ENCODE peak calls at places on chromosomes 1 and 21, in six cellular contexts. G is keratinocyte, E is endodermal cell, A is sigmoid colon, H is A549, F is HCT116. I is an unnamed sample.

GRCh38 chr1:59290173-59290954 is 6.5 kb upstream of the FGGY start:
- DNase-seq in G (no peak), E (peak; percentile 87), A (no peak), H (peak; percentile 68), F (peak; percentile 88), I (peak; percentile 68)

GRCh38 chr1:226806988-226807387 is 63.4 kb upstream of the PSEN2 start:
- DNase-seq in G (no peak), E (no peak), A (peak; percentile 21), H (no peak), F (no peak), I (no peak)

GRCh38 chr1:31762726-31763670 is 1.1 kb downstream of the ADGRB2 start:
- DNase-seq in G (no peak), E (peak; percentile 94), A (peak; percentile 81), H (peak; percentile 70), F (no peak), I (no peak)

GRCh38 chr1:198903203-198903602 is 264.4 kb downstream of the PTPRC start:
- DNase-seq in G (no peak), E (peak; percentile 60), A (no peak), H (no peak), F (no peak), I (no peak)

GRCh38 chr1:82795503-82796149 is 994.9 kb downstream of the ADGRL2 start:
- DNase-seq in G (no peak), E (no peak), A (no peak), H (no peak), F (no peak), I (no peak)

GRCh38 chr1:236112332-236112627 is 30.1 kb upstream of the GPR137B start:
- DNase-seq in G (no peak), E (no peak), A (no peak), H (no peak), F (no peak), I (no peak)

GRCh38 chr1:43531906-43532584 is 1.4 kb downstream of the PTPRF start:
- DNase-seq in G (no peak), E (peak; percentile 82), A (no peak), H (no peak), F (no peak), I (no peak)

GRCh38 chr1:226066415-226067077 is 4.0 kb downstream of the H3-3A start:
- DNase-seq in G (no peak), E (peak; percentile 39), A (no peak), H (peak; percentile 31), F (no peak), I (peak; percentile 63)

GRCh38 chr1:31412732-31413404 is at the start of gene SERINC2:
- DNase-seq in G (no peak), E (peak; percentile 84), A (no peak), H (no peak), F (no peak), I (no peak)

GRCh38 chr1:200118779-200119505 is 91.4 kb downstream of the NR5A2 start:
- DNase-seq in G (no peak), E (no peak), A (no peak), H (no peak), F (no peak), I (no peak)

GRCh38 chr1:203465943-203466342 is 9.7 kb upstream of the PRELP start:
- DNase-seq in G (no peak), E (no peak), A (peak; percentile 92), H (no peak), F (no peak), I (no peak)

GRCh38 chr1:203669739-203670138 is 43.1 kb downstream of the ATP2B4 start:
- DNase-seq in G (no peak), E (no peak), A (no peak), H (peak; percentile 45), F (peak; percentile 46), I (peak; percentile 51)

GRCh38 chr1:13699936-13700520 is at the start of gene PRDM2:
- DNase-seq in G (no peak), E (peak; percentile 73), A (peak; percentile 68), H (peak; percentile 38), F (no peak), I (peak; percentile 36)

DNA sequence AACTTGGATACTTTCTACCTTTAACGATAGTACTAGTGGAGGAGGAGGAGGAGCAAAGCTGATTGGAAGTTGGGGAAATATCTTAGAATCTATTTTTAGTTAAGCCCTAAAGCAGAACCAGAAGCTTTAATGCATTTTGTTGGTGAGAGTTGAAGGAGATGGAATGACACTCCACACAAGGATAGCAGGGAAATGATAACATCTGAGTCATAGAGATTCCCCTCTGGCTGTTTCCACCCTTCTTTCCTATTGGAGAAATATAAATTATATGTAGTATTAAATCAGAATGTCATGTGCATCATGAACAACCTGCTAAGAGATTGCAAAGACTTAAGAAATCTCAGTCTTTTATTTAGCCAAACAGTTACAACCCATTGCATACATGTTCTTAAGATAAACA is 1357.7 kb downstream of the NCAM2 start:
- DNase-seq in G (no peak), E (no peak), A (no peak), H (no peak), F (no peak), I (no peak)
- TF ChIP-seq CTCF in G (no peak), E (no peak), A (no peak), H (no peak), F (no peak), I (no peak)

DNA sequence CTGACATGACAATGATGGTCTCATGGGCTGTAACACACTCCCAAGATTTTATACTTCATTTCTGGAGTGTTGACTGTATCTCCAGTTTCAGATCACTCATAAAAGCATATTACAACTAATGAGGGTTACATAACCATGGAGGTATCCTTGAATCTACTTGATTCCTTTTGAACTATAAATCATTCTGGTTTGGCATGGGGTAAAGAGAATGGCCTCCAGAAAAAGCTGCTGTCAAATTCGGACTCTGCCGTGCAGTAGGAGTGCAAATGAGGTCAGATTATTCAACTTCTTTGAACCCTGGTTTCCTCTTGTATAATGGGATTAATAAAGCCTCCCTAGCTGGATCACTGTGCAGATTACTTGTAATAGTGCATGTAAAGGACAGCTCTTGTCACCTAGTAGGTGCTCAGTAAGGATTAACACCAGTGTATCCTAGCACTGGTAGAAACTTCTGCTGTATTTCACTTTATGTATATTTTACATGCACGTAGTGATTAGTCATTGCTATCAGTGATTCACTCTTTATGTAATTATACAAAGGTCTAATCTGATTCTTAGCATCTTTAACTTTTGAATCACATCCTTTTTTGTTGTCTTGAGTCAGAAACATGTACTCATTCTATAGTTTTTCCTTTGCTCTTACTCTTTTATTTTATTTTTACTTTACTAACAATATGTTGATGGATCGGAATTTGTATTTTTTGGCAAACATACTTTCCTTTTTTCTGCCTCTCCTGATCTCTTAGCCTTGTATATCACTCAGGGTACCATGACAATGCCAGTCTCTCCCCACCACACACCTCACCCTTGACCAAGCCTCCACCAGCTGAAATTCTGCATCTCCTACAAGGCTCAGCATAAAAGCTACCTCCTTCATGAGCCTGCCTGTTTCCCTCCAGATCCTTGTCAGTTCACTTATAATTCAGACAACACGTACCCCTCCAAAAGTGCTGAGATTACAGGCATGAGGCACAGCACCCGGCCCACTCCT is 3.2 kb downstream of the LRRC8C start:
- DNase-seq in G (no peak), E (no peak), A (no peak), H (peak; percentile 12), F (no peak), I (peak; percentile 52)
- H3K4me3 ChIP-seq in G (peak overlapping the region; percentile 94), E (no peak overlapping the region), A (no peak overlapping the region), H (no peak overlapping the region), F (no peak overlapping the region), I (no peak overlapping the region)

GRCh38 chr1:211324992-211325775 is 1.4 kb upstream of the TRAF5 start:
- DNase-seq in G (no peak), E (no peak), A (no peak), H (no peak), F (no peak), I (no peak)

GRCh38 chr1:211318881-211319280 is 7.8 kb upstream of the TRAF5 start:
- DNase-seq in G (no peak), E (no peak), A (no peak), H (no peak), F (no peak), I (no peak)

GRCh38 chr1:211319892-211320291 is 6.7 kb upstream of the TRAF5 start:
- DNase-seq in G (no peak), E (no peak), A (no peak), H (no peak), F (no peak), I (no peak)

GRCh38 chr1:211323156-211324063 is 3.2 kb upstream of the TRAF5 start:
- DNase-seq in G (no peak), E (peak; percentile 88), A (no peak), H (peak; percentile 66), F (no peak), I (peak; percentile 81)

DNA sequence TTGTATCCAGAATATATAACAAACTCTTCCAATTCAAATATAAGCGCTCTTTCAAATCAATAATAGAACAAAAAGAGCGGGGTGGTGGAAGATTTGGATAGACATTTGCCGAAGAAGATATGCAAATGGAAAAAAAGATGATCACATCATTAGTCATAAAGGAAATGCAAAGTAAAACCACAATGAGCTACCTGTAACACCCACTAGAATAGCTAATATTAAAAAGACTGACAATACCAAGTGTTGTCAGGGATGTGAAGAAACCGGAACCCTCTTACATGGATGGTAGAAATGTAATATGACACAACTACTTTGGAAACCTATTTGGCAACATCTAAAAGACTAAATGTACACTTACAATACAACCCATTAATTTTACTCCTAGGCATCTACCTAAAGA is 5.7 kb upstream of the TRAF5 start:
- DNase-seq in G (peak; percentile 15), E (no peak), A (no peak), H (no peak), F (no peak), I (no peak)
- TF ChIP-seq CTCF in G (no peak), E (no peak), A (no peak), H (no peak), F (no peak), I (no peak)

DNA sequence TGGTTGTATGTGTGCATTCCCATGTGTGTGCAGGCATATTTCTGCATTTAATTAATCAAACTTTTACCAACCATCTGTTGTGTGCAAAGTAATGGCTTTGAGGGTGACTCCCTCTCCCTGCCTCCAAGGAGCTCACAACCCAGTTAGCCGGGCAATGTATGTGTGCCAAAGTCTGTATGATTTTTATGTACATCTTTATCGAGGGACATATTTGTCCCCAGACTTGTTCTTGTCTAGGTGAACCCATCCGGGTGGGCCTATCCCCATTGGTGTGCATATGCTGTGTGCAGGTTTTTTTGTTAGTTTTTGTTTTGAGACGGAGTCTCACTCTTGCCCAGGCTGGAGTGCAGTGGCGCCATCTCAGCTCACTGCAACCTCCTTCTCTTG is 1.8 kb downstream of the SYTL1 start:
- DNase-seq in G (no peak), E (peak; percentile 33), A (no peak), H (no peak), F (no peak), I (no peak)
- H3K4me3 ChIP-seq in G (peak overlapping the region; percentile 77), E (no peak overlapping the region), A (no peak overlapping the region), H (no peak overlapping the region), F (peak overlapping the region; percentile 91), I (no peak overlapping the region)

DNA sequence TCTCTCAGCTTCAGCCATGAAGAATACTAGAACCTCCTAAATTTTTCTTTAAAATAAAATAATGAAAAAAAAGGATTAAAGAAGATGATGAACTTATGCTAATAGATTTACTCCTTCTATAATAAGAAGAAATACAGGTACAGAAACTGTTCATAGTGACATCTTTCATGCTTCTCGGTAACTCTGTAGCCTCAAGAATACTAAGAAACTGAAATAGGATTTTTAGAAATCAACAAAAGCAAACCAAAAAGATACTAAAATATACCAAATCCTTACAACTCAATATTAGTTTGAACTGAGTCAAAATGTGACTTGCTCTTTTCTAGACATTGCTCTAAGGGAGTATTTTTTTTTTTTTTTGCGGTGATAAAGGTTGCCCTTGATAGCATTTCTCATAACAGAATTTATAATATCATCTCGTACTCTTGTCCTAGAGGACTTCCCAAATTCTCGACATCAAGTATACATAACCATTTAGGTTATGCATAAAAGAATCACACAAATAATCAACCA is 42.8 kb downstream of the ZZZ3 start:
- DNase-seq in G (no peak), E (no peak), A (no peak), H (no peak), F (no peak), I (no peak)
- TF ChIP-seq CTCF in G (no peak), E (no peak), A (no peak), H (no peak), F (no peak), I (no peak)

I was measured in choroid plexus epithelial cell.